ENCODE peak calls at places on chromosomes 16 and 17, in eight cellular contexts. C, U, X, W, R, A, P and M are unnamed samples.

GRCh38 chr17:81057079-81057730 is 22.3 kb downstream of the BAIAP2 start:
- DNase-seq in C (no peak), U (peak), X (peak), W (no peak), R (no peak), A (no peak), P (no peak), M (no peak)

GRCh38 chr16:71895679-71896385 is 501 bp downstream of the IST1 start:
- DNase-seq in C (peak), U (no peak), X (peak), W (no peak), R (peak), A (no peak), P (peak), M (no peak)

GRCh38 chr17:44830359-44831269 is 527 bp upstream of the GJC1 start:
- DNase-seq in C (peak), U (no peak), X (peak), W (no peak), R (peak), A (no peak), P (peak), M (no peak)

GRCh38 chr17:29722411-29723198 is 99.9 kb upstream of the CORO6 start:
- DNase-seq in C (no peak), U (no peak), X (peak), W (peak), R (no peak), A (peak), P (peak), M (no peak)

GRCh38 chr17:74307984-74308773 is 17.8 kb upstream of the KIF19 start:
- DNase-seq in C (no peak), U (no peak), X (no peak), W (no peak), R (no peak), A (no peak), P (no peak), M (no peak)

GRCh38 chr16:57889960-57890751 is 80.8 kb downstream of the CNGB1 start:
- DNase-seq in C (peak), U (no peak), X (no peak), W (no peak), R (no peak), A (no peak), P (no peak), M (no peak)

GRCh38 chr17:72788950-72789585 is 303.4 kb downstream of the SLC39A11 start:
- DNase-seq in C (peak), U (peak), X (no peak), W (no peak), R (no peak), A (no peak), P (no peak), M (no peak)

GRCh38 chr17:49823614-49824013 is 24.3 kb downstream of the TAC4 start:
- DNase-seq in C (peak), U (no peak), X (no peak), W (no peak), R (no peak), A (no peak), P (no peak), M (peak)